ENCODE peak calls at places on chromosomes 16 and 17, in five cellular contexts. E is mesenchymal stem cell; I is DMS 273 treated with DMSO at 0.1 percent for 48 hours; M is activated naive CD8-positive, alpha-beta T cell treated with anti-CD3 and anti-CD28 coated beads for 36 hours; S is H9. W is an unnamed sample.

GRCh38 chr17:70121136-70121535 is 46.1 kb downstream of the KCNJ16 start:
- DNase-seq in E (no peak), I (no peak), M (no peak), S (no peak), W (no peak)

GRCh38 chr17:41579484-41580243 is 7.0 kb downstream of the KRT14 start:
- DNase-seq in E (peak), I (peak), M (peak), S (peak), W (peak)

GRCh38 chr17:40345161-40346034 is 19.1 kb downstream of the GJD3 start:
- DNase-seq in E (peak), I (no peak), M (peak), S (peak), W (no peak)

GRCh38 chr17:7897773-7898172 is 9.2 kb downstream of the CHD3 start:
- DNase-seq in E (peak), I (no peak), M (no peak), S (peak), W (peak)

GRCh38 chr17:49848739-49849138 is 870 bp upstream of the TAC4 start:
- DNase-seq in E (no peak), I (no peak), M (no peak), S (no peak), W (no peak)

GRCh38 chr17:59527325-59527917 is 38.0 kb upstream of the DHX40 start:
- DNase-seq in E (no peak), I (no peak), M (no peak), S (no peak), W (no peak)

GRCh38 chr17:81693491-81694360 is 9.4 kb upstream of the MRPL12 start:
- DNase-seq in E (no peak), I (no peak), M (no peak), S (peak), W (no peak)

GRCh38 chr16:2842340-2843000 is 12.4 kb downstream of the ZG16B start:
- DNase-seq in E (no peak), I (no peak), M (peak), S (peak), W (peak)

GRCh38 chr17:82282239-82283207 is 9.0 kb upstream of the CSNK1D start:
- DNase-seq in E (no peak), I (no peak), M (no peak), S (no peak), W (no peak)

GRCh38 chr17:58328195-58329034 is at the start of gene TSPOAP1:
- DNase-seq in E (no peak), I (no peak), M (peak), S (peak), W (no peak)

GRCh38 chr17:32483451-32484019 is 3.3 kb upstream of the CDK5R1 start:
- DNase-seq in E (peak), I (peak), M (no peak), S (peak), W (peak)

GRCh38 chr17:73436966-73437365 is 125.2 kb upstream of the CDC42EP4 start:
- DNase-seq in E (peak), I (no peak), M (no peak), S (no peak), W (no peak)

W was measured in NCI-H1694 treated with DMSO at 0.1 percent for 48 hours.